ENCODE peak calls at places on chromosomes 2 and 18, in four cellular contexts. O is neural crest cell, N is choroid plexus epithelial cell, G is tibial nerve. V is an unnamed sample.

GRCh38 chr18:61738488-61738887 is 154.3 kb downstream of the RNF152 start:
- DNase-seq in O (no peak), N (peak; percentile 58), G (no peak), V (no peak)

GRCh38 chr2:205500951-205501350 is 181.3 kb upstream of the NRP2 start:
- DNase-seq in G (no peak), N (no peak), O (no peak), V (no peak)

GRCh38 chr2:239196474-239197021 is 204.3 kb downstream of the HDAC4 start:
- DNase-seq in N (no peak), O (no peak), G (no peak), V (no peak)

GRCh38 chr2:67612576-67612981 is 215.4 kb downstream of the ETAA1 start:
- DNase-seq in G (no peak), N (peak; percentile 76), O (no peak), V (no peak)

GRCh38 chr2:145984541-145984940 is 1464.6 kb upstream of the ZEB2 start:
- DNase-seq in G (no peak), N (peak; percentile 87), O (no peak), V (peak; percentile 15)

GRCh38 chr2:45888167-45888566 is 236.7 kb downstream of the PRKCE start:
- DNase-seq in G (no peak), O (no peak), N (peak; percentile 65), V (no peak)

GRCh38 chr18:37251679-37252078 is 313.9 kb downstream of the CELF4 start:
- DNase-seq in G (no peak), O (no peak), N (no peak), V (peak; percentile 47)

GRCh38 chr18:75075016-75075305 is 134.0 kb downstream of the PTGR3 start:
- DNase-seq in N (no peak), G (no peak), O (no peak), V (no peak)

GRCh38 chr2:100238471-100238870 is 83.8 kb downstream of the LONRF2 start:
- DNase-seq in G (no peak), N (no peak), O (no peak), V (no peak)

GRCh38 chr2:36266536-36267121 is 88.9 kb upstream of the CRIM1 start:
- DNase-seq in G (no peak), N (no peak), O (no peak), V (no peak)
- TF ChIP-seq CTCF in G (no peak), N (no peak), O (no peak), V (no peak)

DNA sequence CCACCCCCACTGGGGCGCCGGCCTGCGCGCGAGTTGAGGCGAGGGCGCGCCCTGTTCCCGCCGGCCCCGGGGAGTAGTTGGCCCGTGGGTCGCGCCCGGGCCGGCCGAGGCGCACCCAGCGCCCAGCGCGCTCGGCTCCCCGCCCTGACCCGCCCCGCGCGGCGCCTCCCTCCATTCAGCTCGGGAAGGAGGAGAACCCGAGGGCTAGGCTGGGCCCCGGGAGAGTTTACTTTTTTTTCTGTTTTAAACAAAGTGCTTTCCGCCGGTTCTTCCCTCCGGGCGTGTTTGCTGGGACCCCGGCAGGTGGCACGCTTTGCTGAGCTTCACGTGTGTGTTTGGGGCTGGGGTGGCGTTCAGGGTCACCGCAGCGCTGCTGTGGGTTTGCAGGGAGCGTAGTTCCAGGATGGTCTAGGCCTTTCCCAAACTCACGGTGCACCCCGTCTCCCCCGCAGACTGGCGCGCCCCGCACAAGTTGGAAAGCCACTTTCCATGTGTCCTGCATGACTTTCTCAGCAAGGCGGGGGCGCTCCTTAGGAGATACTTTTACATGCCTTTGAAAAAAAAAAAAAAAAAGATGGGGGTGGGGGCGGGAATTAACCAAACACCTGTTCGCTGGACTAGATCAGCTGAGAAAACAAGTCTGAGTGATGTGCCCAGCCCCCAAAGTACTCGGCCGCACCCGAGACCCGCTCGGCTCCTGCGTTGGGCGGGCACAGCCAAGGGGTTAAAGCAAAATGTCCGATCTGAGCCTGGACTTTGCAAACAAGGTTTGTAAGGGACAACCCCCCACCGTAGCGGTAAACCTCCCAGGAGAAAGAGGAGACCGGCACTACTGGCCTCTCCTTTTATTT is 829 bp downstream of the ITGA6 start:
- DNase-seq in N (no peak), G (peak; percentile 26), O (peak; percentile 29), V (peak; percentile 66)
- TF ChIP-seq CTCF in N (no peak), G (no peak), O (no peak), V (peak; percentile 1)

GRCh38 chr18:35938158-35938557 is 34.3 kb upstream of the RMP24 start:
- DNase-seq in O (no peak), G (no peak), N (peak; percentile 10), V (no peak)

GRCh38 chr18:35938562-35938961 is 33.9 kb upstream of the RMP24 start:
- DNase-seq in O (no peak), N (no peak), G (no peak), V (no peak)

GRCh38 chr18:35941299-35941698 is 31.2 kb upstream of the RMP24 start:
- DNase-seq in G (no peak), N (no peak), O (no peak), V (no peak)

GRCh38 chr18:35936951-35937350 is 35.5 kb upstream of the RMP24 start:
- DNase-seq in O (no peak), N (no peak), G (no peak), V (no peak)

GRCh38 chr18:35939166-35939565 is 33.3 kb upstream of the RMP24 start:
- DNase-seq in G (no peak), O (no peak), N (peak; percentile 18), V (no peak)
- TF ChIP-seq CTCF in G (no peak), O (peak; percentile 13), N (peak; percentile 52), V (no peak)

DNA sequence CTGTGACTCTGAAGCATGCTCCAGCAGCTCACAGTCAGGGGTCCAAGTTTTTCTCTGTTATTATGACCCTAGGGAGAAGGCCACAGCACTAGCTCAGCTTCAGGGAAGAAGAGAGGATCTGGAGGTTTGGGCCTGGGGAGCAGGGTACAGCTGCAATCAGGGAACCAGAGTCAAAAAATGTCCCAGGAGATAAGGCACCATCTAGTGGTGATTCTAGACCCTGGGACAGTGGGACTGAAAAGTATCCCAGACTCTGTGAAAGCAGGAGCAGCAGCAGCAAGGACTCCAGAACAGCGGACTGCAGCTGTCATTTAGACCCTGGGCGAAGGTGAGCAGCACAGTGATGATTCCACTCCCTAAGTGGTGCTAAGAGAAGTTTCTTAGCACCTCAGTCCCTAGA is 278.4 kb upstream of the DDX18 start:
- DNase-seq in N (no peak), O (no peak), G (no peak), V (peak; percentile 37)
- TF ChIP-seq CTCF in N (no peak), O (peak; percentile 62), G (no peak), V (peak; percentile 63)

GRCh38 chr2:128681351-128681906 is 362.8 kb upstream of the HS6ST1 start:
- DNase-seq in O (no peak), N (no peak), G (no peak), V (no peak)
- TF ChIP-seq CTCF in O (peak; percentile 12), N (peak; percentile 6), G (no peak), V (no peak)

GRCh38 chr2:219404954-219405353 is 13.2 kb upstream of the DES start:
- DNase-seq in N (no peak), O (no peak), G (no peak), V (no peak)

GRCh38 chr2:219404291-219404910 is 13.8 kb upstream of the DES start:
- DNase-seq in N (no peak), O (no peak), G (no peak), V (no peak)

GRCh38 chr2:219406861-219407230 is 11.3 kb upstream of the DES start:
- DNase-seq in N (peak; percentile 75), O (no peak), G (no peak), V (no peak)

GRCh38 chr2:219405958-219406860 is 12.0 kb upstream of the DES start:
- DNase-seq in O (no peak), N (no peak), G (no peak), V (no peak)

GRCh38 chr2:219405451-219405850 is 12.7 kb upstream of the DES start:
- DNase-seq in G (no peak), O (no peak), N (no peak), V (no peak)
- TF ChIP-seq CTCF in G (no peak), O (no peak), N (peak; percentile 30), V (no peak)

DNA sequence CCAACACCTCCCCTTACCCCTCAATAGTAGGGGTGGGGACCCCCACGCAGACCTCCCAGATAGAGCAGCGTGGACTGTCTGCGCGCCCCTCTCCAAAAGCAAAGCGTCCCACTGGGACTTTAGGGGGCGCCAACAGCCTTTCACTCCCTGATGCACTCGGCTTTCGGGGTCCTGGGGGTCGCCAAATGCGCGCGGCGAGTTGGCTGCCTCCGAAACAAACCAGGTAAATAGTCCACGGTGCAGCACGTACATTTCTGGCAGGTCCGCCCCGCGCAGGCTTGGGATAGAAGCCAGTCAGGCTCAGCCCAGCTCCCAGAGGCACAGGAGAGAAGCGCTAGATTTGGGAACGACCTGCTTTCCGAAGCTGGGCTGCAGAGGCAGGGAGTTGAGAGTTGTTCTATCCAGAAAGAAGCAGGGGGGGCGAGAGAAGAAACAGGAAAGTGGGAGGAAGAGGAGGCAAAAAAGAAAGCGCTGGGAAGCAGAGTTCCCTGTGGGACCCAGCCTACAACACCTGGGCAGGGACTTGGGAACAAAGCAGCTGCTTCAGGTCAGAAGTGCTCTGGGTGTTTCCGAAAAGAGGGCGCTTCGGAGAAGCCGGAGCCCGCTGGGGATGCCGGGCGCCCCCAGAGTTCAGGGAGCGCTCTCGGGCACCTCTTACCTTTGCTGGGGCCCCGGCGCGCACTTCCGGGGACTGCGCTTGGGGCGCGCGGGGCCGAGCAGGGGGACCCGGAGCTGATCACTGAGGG is 544 bp downstream of the EVA1A start:
- DNase-seq in N (peak; percentile 42), O (peak; percentile 26), G (no peak), V (peak; percentile 8)
- TF ChIP-seq CTCF in N (peak; percentile 62), O (peak; percentile 41), G (no peak), V (no peak)

DNA sequence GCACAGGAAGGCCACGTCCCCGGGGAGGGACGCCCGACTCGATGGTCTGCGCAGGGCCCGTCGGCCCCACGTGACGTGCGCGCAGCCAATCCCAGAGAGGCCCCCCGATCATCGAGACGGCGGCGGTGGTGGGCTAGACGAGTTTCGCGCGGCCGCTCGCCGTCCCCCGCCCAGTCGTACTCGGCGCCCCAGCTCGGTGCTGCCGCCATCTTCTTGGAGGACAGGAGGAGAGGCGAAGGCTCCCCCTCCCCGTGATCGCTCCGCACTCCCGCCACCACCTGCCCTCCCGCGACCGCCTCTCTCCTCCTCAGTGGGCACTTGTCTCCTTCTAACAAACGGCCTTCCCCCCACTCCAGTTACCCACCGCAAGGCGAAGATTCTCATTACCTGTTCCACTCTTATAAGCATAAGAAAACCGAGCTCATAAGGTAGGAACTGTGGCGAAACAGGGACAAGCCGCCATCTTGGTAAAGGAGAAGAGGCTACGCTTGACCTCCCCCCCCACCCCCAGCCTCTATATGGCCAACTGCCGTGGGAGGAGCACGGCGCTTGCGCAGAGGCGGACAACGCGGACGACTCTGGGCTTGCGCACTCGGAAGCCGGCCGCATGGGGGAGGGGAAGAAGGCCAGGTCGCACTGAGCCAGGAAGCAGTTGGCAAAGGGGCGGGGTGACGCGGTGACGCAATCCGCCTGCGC is at the start of gene HDLBP:
- DNase-seq in N (peak; percentile 100), G (peak; percentile 99), O (peak; percentile 99), V (peak; percentile 100)
- TF ChIP-seq CTCF in N (peak; percentile 32), G (peak; percentile 40), O (peak; percentile 57), V (no peak)

V was measured in Calu3.